ENCODE peak calls at places on chromosomes 6 and 20, in five cellular contexts. T, A, P, Q and N are unnamed samples.

GRCh38 chr6:109867009-109867969 is 110.8 kb upstream of the GPR6 start:
- DNase-seq in T (peak; percentile 6), A (no peak), P (peak; percentile 74), Q (peak; percentile 14), N (no peak)

GRCh38 chr6:25788305-25788922 is 33.9 kb downstream of the SLC17A4 start:
- DNase-seq in T (peak; percentile 51), A (peak; percentile 72), P (no peak), Q (peak; percentile 60), N (peak; percentile 11)

GRCh38 chr6:3623451-3624267 is 127.9 kb downstream of the PXDC1 start:
- DNase-seq in T (no peak), A (no peak), P (no peak), Q (no peak), N (no peak)

GRCh38 chr6:143953922-143954321 is 54.1 kb downstream of the PLAGL1 start:
- DNase-seq in T (no peak), A (no peak), P (no peak), Q (no peak), N (no peak)

GRCh38 chr20:10639762-10640556 is 33.8 kb downstream of the JAG1 start:
- DNase-seq in T (no peak), A (no peak), P (no peak), Q (no peak), N (no peak)

GRCh38 chr20:63178445-63178818 is 37.5 kb downstream of the YTHDF1 start:
- DNase-seq in T (no peak), A (no peak), P (no peak), Q (no peak), N (no peak)

GRCh38 chr6:85747654-85748053 is 105.0 kb upstream of the SYNCRIP start:
- DNase-seq in T (peak; percentile 84), A (no peak), P (no peak), Q (peak; percentile 25), N (no peak)

GRCh38 chr6:34027445-34027936 is 118.4 kb downstream of the GRM4 start:
- DNase-seq in T (peak; percentile 3), A (peak; percentile 86), P (no peak), Q (peak; percentile 28), N (peak; percentile 85)

GRCh38 chr20:33578510-33578909 is 83.6 kb upstream of the C20orf144 start:
- DNase-seq in T (peak; percentile 69), A (no peak), P (no peak), Q (peak; percentile 87), N (no peak)

GRCh38 chr20:37584238-37584807 is 56.6 kb upstream of the BLCAP start:
- DNase-seq in T (no peak), A (no peak), P (no peak), Q (no peak), N (no peak)

GRCh38 chr20:3681931-3682820 is at the start of gene ADAM33:
- DNase-seq in T (no peak), A (peak; percentile 17), P (peak; percentile 87), Q (peak; percentile 62), N (no peak)

GRCh38 chr20:25669826-25670422 is 26.7 kb downstream of the ZNF337 start:
- DNase-seq in T (peak; percentile 87), A (peak; percentile 15), P (no peak), Q (peak; percentile 88), N (no peak)

GRCh38 chr6:13711384-13711725 is 280 bp downstream of the RANBP9 start:
- DNase-seq in T (no peak), A (no peak), P (no peak), Q (no peak), N (no peak)

GRCh38 chr6:149896491-149896890 is 1.4 kb downstream of the RAET1E start:
- DNase-seq in T (peak; percentile 52), A (no peak), P (no peak), Q (peak; percentile 51), N (no peak)

GRCh38 chr6:155404937-155405336 is 50.7 kb downstream of the NOX3 start:
- DNase-seq in T (no peak), A (no peak), P (no peak), Q (no peak), N (no peak)

GRCh38 chr6:84043555-84043954 is 10.0 kb downstream of the MRAP2 start:
- DNase-seq in T (no peak), A (no peak), P (no peak), Q (no peak), N (no peak)

GRCh38 chr6:121498481-121499276 is 63.2 kb downstream of the GJA1 start:
- DNase-seq in T (no peak), A (no peak), P (no peak), Q (no peak), N (no peak)

GRCh38 chr6:122853259-122853995 is 64.4 kb downstream of the SMPDL3A start:
- DNase-seq in T (no peak), A (no peak), P (no peak), Q (no peak), N (peak; percentile 29)

GRCh38 chr6:4727671-4728435 is 48.4 kb upstream of the CDYL start:
- DNase-seq in T (no peak), A (no peak), P (no peak), Q (peak; percentile 54), N (no peak)
- TF ChIP-seq CTCF in T (no peak), A (no peak), P (no peak), Q (peak; percentile 10), N (peak; percentile 8)

DNA sequence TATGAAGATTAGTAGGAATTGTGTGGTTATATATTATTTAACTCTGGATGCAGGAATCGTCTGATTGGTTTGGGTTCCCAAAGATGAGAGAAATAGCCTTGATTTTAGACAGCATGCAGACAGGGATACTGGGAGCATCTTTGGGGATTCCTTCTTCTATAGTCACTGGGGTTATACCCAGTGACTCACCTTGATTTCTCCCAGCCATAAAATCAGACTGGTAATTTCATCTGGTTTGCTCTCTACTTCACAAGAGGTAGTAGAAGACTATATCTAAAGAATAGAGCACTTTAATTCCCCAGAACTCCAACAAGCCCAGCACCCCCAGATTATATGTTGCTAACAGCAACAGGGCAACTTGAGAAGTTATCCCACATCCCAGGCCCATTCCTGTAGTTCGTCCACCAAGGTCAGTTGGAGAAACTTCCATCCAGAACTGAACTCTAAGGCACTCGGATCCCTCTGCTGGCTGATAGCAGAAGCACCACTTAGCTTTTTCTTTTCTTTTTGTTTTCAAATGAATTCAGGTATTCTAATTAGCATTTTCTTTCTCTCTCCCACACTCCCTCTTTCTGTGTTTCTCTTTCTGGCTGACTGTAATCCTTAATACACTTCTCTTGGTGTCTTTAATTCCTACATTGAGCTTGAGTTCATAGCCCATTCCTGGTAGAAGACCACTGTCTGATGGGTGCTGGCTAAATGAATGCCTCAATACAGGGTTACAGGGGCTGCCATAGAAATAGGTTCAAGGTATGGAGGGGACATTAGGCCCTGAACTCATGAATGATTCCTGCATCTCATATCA is 20.4 kb upstream of the EFHC1 start:
- DNase-seq in T (peak; percentile 70), A (peak; percentile 40), P (no peak), Q (peak; percentile 68), N (peak; percentile 48)
- TF ChIP-seq CTCF in T (peak; percentile 91), A (peak; percentile 86), P (peak; percentile 87), Q (peak; percentile 95), N (peak; percentile 78)

GRCh38 chr6:47097092-47097945 is 55.2 kb upstream of the ADGRF1 start:
- DNase-seq in T (peak; percentile 85), A (peak; percentile 66), P (peak; percentile 82), Q (peak; percentile 81), N (peak; percentile 61)
- TF ChIP-seq CTCF in T (peak; percentile 95), A (peak; percentile 54), P (peak; percentile 71), Q (peak; percentile 90), N (peak; percentile 44)

DNA sequence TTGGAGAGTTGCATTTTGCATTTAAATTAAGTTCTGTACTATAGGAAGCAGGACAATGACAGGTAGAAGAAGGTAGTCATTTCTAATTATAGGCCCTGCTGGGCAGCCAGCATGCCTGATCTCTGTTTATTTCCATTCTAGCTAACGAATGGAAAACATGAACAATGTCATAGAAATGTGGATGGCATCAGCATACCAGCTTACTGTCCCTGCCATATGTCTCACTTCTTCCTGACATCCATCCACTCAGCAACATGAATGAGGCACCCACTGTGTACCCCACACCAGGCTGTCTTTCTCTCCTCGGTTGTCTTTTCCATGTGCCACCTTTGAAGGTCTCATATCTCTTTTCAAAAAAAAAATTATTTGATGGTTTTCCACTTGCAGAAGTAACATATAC is 11.1 kb downstream of the ADTRP start:
- DNase-seq in T (no peak), A (no peak), P (no peak), Q (no peak), N (no peak)
- TF ChIP-seq CTCF in T (no peak), A (no peak), P (no peak), Q (no peak), N (no peak)

DNA sequence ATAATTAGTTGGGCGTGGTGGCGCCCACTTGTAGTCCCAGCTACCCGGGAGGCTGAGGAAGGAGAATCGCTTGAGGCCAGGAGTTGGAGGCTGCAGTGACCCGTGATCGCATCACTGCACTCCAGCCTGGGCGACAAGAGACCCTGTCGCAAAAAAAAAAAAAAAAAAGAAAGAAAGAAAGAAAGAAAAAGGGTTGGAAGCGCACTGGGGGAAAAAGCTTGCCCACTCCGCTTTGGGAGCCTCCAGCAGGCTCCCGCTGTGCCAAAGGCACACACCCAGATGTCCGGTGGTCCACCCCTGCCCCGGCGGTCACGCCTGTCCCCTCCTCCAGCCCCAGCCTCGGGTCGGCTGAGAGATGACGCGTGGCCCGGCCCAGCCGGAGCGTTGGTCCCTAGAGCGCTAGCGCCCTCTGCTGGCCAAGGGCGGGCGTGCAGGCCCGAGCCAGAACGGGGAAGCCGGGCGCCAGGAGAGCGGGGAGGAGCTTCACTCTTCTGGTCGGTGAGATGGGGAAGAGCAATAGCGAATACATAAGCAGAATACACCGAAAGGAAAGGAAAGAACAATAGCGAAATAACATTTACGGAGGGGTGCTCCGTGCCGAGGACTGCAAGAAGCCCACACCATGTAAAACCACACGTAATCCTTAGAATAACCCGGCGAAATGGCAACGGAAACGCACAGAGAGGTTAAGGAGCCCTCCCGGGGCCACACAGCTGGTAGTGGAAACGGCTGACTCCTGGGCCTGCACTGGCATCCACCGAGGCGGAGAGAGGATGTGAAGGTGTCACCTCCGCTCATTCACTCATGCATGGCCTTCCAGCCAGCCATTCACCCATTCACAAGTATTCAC is 41.7 kb downstream of the UBE2V1 start:
- DNase-seq in T (peak; percentile 63), A (peak; percentile 100), P (peak; percentile 93), Q (peak; percentile 62), N (peak; percentile 97)
- TF ChIP-seq CTCF in T (peak; percentile 99), A (peak; percentile 99), P (peak; percentile 98), Q (peak; percentile 85), N (peak; percentile 99)

GRCh38 chr6:69181964-69182363 is 546.9 kb downstream of the ADGRB3 start:
- DNase-seq in T (no peak), A (no peak), P (no peak), Q (no peak), N (no peak)

GRCh38 chr6:69180361-69181067 is 545.4 kb downstream of the ADGRB3 start:
- DNase-seq in T (no peak), A (no peak), P (no peak), Q (no peak), N (no peak)

GRCh38 chr6:69185276-69185675 is 550.2 kb downstream of the ADGRB3 start:
- DNase-seq in T (no peak), A (no peak), P (no peak), Q (no peak), N (no peak)

DNA sequence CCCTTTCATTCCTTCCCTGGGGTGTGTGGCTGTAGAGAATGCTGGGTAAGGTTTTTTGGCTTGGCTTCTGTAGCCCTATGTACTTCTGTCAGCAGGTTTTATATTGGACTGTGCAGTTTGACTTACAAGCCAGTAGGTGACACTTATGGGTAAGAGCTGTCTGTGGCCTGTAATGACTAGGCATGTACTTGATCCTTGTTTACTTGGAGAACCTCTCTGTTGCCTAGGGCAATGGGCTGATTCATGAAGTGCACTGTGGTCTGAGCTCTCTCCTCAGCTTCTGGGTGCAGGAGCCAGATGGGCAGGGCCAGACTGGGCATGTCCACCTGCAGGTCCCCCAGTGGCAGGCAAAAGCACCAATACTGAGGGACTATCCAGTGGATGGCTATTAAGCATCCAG is 544.6 kb downstream of the ADGRB3 start:
- DNase-seq in T (no peak), A (no peak), P (no peak), Q (no peak), N (no peak)
- TF ChIP-seq CTCF in T (no peak), A (no peak), P (no peak), Q (no peak), N (no peak)